ENCODE peak calls at places on chromosomes 3 and 15, in four cellular contexts. Z, Y, N and D are unnamed samples.

GRCh38 chr3:46442591-46443530 is 21.8 kb downstream of the LTF start:
- DNase-seq in Y (no peak), Z (peak; percentile 56), N (peak; percentile 9), D (peak; percentile 19)

GRCh38 chr3:44323341-44323955 is 15.1 kb upstream of the TCAIM start:
- DNase-seq in Z (peak; percentile 81), N (peak; percentile 29), Y (no peak), D (peak; percentile 63)

GRCh38 chr3:146884291-146884690 is 279.1 kb upstream of the PLSCR5 start:
- DNase-seq in Z (no peak), N (no peak), Y (no peak), D (no peak)

GRCh38 chr3:64049136-64049535 is 25.8 kb upstream of the PSMD6 start:
- DNase-seq in Y (no peak), N (peak; percentile 92), Z (no peak), D (peak; percentile 31)

GRCh38 chr3:169650503-169650902 is 13.0 kb downstream of the MECOM start:
- DNase-seq in N (no peak), Z (no peak), Y (no peak), D (no peak)

GRCh38 chr15:101275018-101275417 is 2.3 kb downstream of the SELENOS start:
- DNase-seq in Z (no peak), N (no peak), Y (no peak), D (no peak)

GRCh38 chr3:20574746-20575145 is 388.7 kb upstream of the SGO1 start:
- DNase-seq in Z (no peak), N (peak; percentile 94), Y (no peak), D (peak; percentile 83)

GRCh38 chr3:8278448-8278847 is 223.2 kb upstream of the LMCD1 start:
- DNase-seq in Z (no peak), Y (no peak), N (no peak), D (no peak)

GRCh38 chr15:26868029-26868685 is 1.3 kb downstream of the GABRA5 start:
- DNase-seq in Y (no peak), Z (no peak), N (no peak), D (no peak)

GRCh38 chr3:89072671-89073070 is 34.8 kb upstream of the EPHA3 start:
- DNase-seq in Z (no peak), N (no peak), Y (no peak), D (no peak)

GRCh38 chr3:129315386-129315991 is 36.8 kb downstream of the HMCES start:
- DNase-seq in N (no peak), Y (no peak), Z (peak; percentile 44), D (no peak)

GRCh38 chr3:72797773-72798543 is 50.3 kb downstream of the SHQ1 start:
- DNase-seq in Y (no peak), N (peak; percentile 36), Z (peak; percentile 45), D (peak; percentile 62)

GRCh38 chr15:50315814-50316630 is 39.0 kb downstream of the GABPB1 start:
- DNase-seq in Y (no peak), N (peak; percentile 25), Z (no peak), D (no peak)

GRCh38 chr3:47685037-47685436 is 96.7 kb downstream of the SMARCC1 start:
- DNase-seq in N (peak; percentile 49), Y (no peak), Z (no peak), D (no peak)

GRCh38 chr3:136142592-136142991 is 53.5 kb downstream of the MSL2 start:
- DNase-seq in Y (no peak), N (peak; percentile 91), Z (no peak), D (peak; percentile 55)

GRCh38 chr3:129039271-129040038 is 21.1 kb upstream of the GP9 start:
- DNase-seq in N (no peak), Z (peak; percentile 69), Y (no peak), D (no peak)

GRCh38 chr3:148962513-148962912 is 28.8 kb upstream of the GYG1 start:
- DNase-seq in Y (no peak), N (peak; percentile 74), Z (no peak), D (peak; percentile 83)

GRCh38 chr3:67118122-67118521 is 120.0 kb downstream of the KBTBD8 start:
- DNase-seq in Z (no peak), N (no peak), Y (no peak), D (no peak)

GRCh38 chr3:133531981-133532380 is 41.5 kb upstream of the CDV3 start:
- DNase-seq in Y (no peak), N (peak; percentile 93), Z (no peak), D (peak; percentile 88)

GRCh38 chr15:72098076-72098475 is 19.9 kb downstream of the MYO9A start:
- DNase-seq in Y (no peak), N (peak; percentile 39), Z (no peak), D (no peak)

GRCh38 chr15:91098451-91098850 is 1.6 kb upstream of the SV2B start:
- DNase-seq in N (no peak), Y (no peak), Z (no peak), D (no peak)

GRCh38 chr3:196974661-196975060 is 6.0 kb upstream of the PIGZ start:
- DNase-seq in Z (peak; percentile 9), N (no peak), Y (no peak), D (no peak)

GRCh38 chr3:42698216-42698910 is 4.2 kb downstream of the HHATL start:
- DNase-seq in Z (peak; percentile 15), Y (no peak), N (no peak), D (no peak)
- H3K4me3 ChIP-seq in Z (no peak overlapping the region), Y (no peak overlapping the region), N (no peak overlapping the region), D (no peak overlapping the region)

DNA sequence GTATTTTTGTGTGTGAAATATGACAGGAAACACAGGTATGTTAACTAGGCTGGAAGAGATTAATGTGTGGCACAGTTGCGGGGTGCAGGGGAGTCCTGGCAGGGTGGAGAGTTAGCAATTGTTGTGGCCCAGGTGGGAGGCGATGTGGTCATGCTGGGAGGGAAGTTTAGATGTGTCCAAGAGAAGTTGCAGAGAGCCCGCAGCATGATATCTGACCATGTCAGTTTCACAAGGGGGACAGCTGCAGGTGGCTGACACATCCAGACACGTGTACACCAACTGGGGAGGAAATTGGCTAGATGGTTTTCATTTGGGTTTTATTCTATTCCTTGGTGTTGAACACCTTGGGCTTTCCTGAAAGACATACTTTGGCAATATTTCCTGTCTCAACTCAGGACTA is 172.8 kb upstream of the RGMA start:
- DNase-seq in Z (no peak), Y (no peak), N (no peak), D (no peak)
- TF ChIP-seq CTCF in Z (no peak), Y (no peak), N (no peak), D (no peak)

DNA sequence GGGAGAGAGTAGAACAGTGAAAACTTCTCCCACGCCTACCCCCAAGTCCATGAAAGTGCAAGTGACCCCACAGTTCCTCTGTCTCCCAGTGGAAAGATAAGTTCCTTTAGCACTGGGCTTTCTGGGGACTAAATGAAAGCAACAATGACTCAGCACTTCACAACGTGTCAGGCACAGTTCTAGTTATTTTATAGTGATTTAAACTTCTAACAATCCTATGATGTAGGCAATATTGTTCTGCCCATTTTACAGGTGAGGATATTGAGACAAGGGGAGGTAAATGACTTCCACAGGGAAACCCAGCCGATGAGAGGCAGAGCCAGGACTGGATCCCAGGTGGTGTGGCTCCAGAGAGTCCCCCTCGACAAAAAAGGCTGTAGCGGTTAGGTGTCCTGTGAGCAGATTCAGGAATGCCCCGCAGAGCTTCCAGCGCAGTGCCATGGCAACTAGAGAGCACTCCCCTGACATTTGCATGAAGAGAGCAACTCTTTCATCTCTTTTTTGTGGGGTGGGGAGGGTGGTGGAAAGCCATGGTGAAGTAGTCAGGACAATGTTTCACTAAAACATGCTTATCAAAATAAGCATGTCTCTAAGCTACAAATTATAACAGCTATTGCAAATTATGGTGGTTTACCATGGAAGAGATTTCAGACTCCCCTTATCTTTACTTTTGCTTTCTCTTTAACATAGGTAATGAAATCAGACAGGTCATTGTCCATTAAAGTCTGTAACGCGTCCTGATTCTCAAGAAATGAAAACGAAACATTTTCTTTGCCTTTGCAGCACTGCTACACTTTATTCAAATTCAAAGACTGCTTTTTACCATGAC is 62.1 kb downstream of the NR2F2 start:
- DNase-seq in N (peak; percentile 8), Y (no peak), Z (no peak), D (no peak)
- H3K27ac ChIP-seq in N (no peak overlapping the region), Y (no peak overlapping the region), Z (no peak overlapping the region), D (no peak overlapping the region)

GRCh38 chr15:99307735-99308134 is 56.5 kb downstream of the LRRC28 start:
- DNase-seq in N (peak; percentile 51), Z (no peak), Y (no peak), D (no peak)

GRCh38 chr15:99306694-99307338 is 55.5 kb downstream of the LRRC28 start:
- DNase-seq in N (no peak), Y (no peak), Z (peak; percentile 29), D (no peak)

GRCh38 chr15:99310745-99311144 is 59.5 kb downstream of the LRRC28 start:
- DNase-seq in Z (no peak), Y (no peak), N (no peak), D (no peak)

GRCh38 chr15:99303881-99304280 is 52.6 kb downstream of the LRRC28 start:
- DNase-seq in Z (no peak), Y (no peak), N (no peak), D (no peak)

DNA sequence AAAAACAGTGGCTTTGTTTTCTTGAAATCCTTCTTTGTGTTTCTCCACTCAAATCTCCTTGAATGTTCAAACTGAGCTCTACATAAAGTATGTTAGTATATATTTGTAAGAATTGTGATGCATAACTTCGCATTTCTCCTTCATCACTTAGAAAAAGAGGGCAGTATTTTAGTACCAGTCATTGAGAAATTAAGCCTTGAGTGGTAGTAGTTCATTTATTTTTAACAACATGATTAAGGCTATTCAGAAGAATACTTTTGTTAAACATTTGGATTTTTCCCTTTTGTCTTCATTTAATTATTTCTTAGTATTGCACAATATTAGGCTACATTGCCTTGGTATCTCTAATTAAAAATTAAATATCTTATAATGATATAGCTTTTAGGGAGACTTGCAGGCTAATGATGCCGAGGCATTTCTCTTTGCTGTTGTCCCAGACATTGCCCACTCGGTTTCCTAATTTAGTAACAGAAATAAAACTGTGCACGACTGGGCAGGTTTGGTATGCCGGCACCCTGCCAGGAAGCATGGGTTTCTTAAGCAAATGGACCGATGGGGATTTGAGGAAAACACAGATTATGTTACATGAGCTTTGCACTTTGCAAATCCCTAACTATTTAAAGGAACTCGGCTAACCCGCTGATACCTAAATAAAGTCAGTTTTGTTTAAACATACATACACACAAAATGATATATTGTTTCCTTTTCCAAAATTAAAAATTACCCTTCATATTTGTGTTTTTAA is 54.7 kb downstream of the LRRC28 start:
- DNase-seq in Z (peak; percentile 56), Y (peak; percentile 22), N (peak; percentile 84), D (peak; percentile 57)
- H3K4me3 ChIP-seq in Z (no peak overlapping the region), Y (peak overlapping the region; percentile 11), N (no peak overlapping the region), D (no peak overlapping the region)

GRCh38 chr15:67422296-67422695 is 98.6 kb upstream of the C15orf61 start:
- DNase-seq in Z (no peak), N (no peak), Y (no peak), D (no peak)
- TF ChIP-seq CTCF in Z (no peak), N (no peak), Y (no peak), D (peak; percentile 10)

GRCh38 chr3:25182794-25183193 is 245.3 kb upstream of the RARB start:
- DNase-seq in Y (no peak), Z (no peak), N (no peak), D (no peak)
- H3K27ac ChIP-seq in Y (no peak overlapping the region), Z (no peak overlapping the region), N (no peak overlapping the region), D (no peak overlapping the region)

GRCh38 chr3:115100172-115100571 is 46.9 kb downstream of the ZBTB20 start:
- DNase-seq in N (peak; percentile 87), Y (no peak), Z (no peak), D (peak; percentile 29)
- H3K4me3 ChIP-seq in N (peak overlapping the region; percentile 41), Y (peak overlapping the region; percentile 43), Z (peak overlapping the region; percentile 41), D (peak overlapping the region; percentile 32)